ENCODE peak calls at places on chromosome 9, in eight cellular contexts. T is COR-L47; H is stimulated activated CD4-positive, alpha-beta T cell treated with anti-CD3 and anti-CD28 coated beads, Interleukin-15, amount 100 ng/mL, for 1 hour; V is activated effector memory CD4-positive, alpha-beta T cell treated with Interleukin-2 at 50 U/mL for 16 hours; S is memory B cell; K is DMS79; C is mammary epithelial cell; O is heart right ventricle. J is an unnamed sample.

GRCh38 chr9:7342229-7342628 is 457.3 kb downstream of the DMAC1 start:
- DNase-seq in T (no peak), H (no peak), V (no peak), S (no peak), K (no peak), C (no peak), O (no peak), J (no peak)

GRCh38 chr9:123555612-123556011 is 199.6 kb downstream of the CRB2 start:
- DNase-seq in T (no peak), H (no peak), V (no peak), S (no peak), K (no peak), C (no peak), O (no peak), J (no peak)

GRCh38 chr9:18922161-18922910 is 110.7 kb downstream of the SAXO1 start:
- DNase-seq in T (no peak), H (no peak), V (no peak), S (no peak), K (no peak), C (no peak), O (no peak), J (no peak)

GRCh38 chr9:121226186-121226585 is 24.5 kb upstream of the RAB14 start:
- DNase-seq in T (no peak), H (no peak), V (no peak), S (no peak), K (no peak), C (peak; percentile 54), O (no peak), J (no peak)

GRCh38 chr9:36961051-36961450 is 73.0 kb downstream of the PAX5 start:
- DNase-seq in T (no peak), H (no peak), V (no peak), S (no peak), K (no peak), C (no peak), O (no peak), J (no peak)

GRCh38 chr9:110745656-110746055 is 77.1 kb downstream of the MUSK start:
- DNase-seq in T (no peak), H (no peak), V (no peak), S (no peak), K (peak; percentile 44), C (peak; percentile 12), O (no peak), J (no peak)

GRCh38 chr9:101449071-101449721 is 13.6 kb upstream of the ALDOB start:
- DNase-seq in T (peak; percentile 85), H (no peak), V (peak; percentile 10), S (peak; percentile 67), K (peak; percentile 19), C (peak; percentile 64), O (peak; percentile 61), J (peak; percentile 56)

GRCh38 chr9:122374885-122375420 is 4.1 kb downstream of the PTGS1 start:
- DNase-seq in T (no peak), H (no peak), V (no peak), S (no peak), K (no peak), C (no peak), O (peak; percentile 77), J (peak; percentile 77)

GRCh38 chr9:114154597-114155102 is 687 bp upstream of the COL27A1 start:
- DNase-seq in T (no peak), H (no peak), V (no peak), S (peak; percentile 12), K (no peak), C (peak; percentile 37), O (no peak), J (no peak)

GRCh38 chr9:98654247-98654646 is 54.5 kb downstream of the GABBR2 start:
- DNase-seq in T (no peak), H (no peak), V (no peak), S (no peak), K (no peak), C (no peak), O (no peak), J (no peak)

GRCh38 chr9:2255128-2255527 is 240.0 kb downstream of the SMARCA2 start:
- DNase-seq in T (no peak), H (no peak), V (no peak), S (no peak), K (no peak), C (no peak), O (no peak), J (no peak)

GRCh38 chr9:4489562-4489918 is 728 bp upstream of the SLC1A1 start:
- DNase-seq in T (no peak), H (no peak), V (no peak), S (no peak), K (no peak), C (no peak), O (peak; percentile 19), J (no peak)

GRCh38 chr9:91424403-91425176 is 958 bp upstream of the NFIL3 start:
- DNase-seq in T (peak; percentile 37), H (peak; percentile 10), V (peak; percentile 23), S (no peak), K (no peak), C (peak; percentile 66), O (peak; percentile 86), J (peak; percentile 83)

GRCh38 chr9:8858250-8859161 is 1058.9 kb upstream of the DMAC1 start:
- DNase-seq in T (no peak), H (no peak), V (no peak), S (no peak), K (no peak), C (no peak), O (no peak), J (no peak)

GRCh38 chr9:14180077-14180941 is 133.6 kb downstream of the NFIB start:
- DNase-seq in T (peak; percentile 46), H (no peak), V (no peak), S (no peak), K (no peak), C (peak; percentile 46), O (peak; percentile 44), J (peak; percentile 63)

GRCh38 chr9:114694146-114694545 is 12.2 kb upstream of the TEX48 start:
- DNase-seq in T (no peak), H (no peak), V (no peak), S (no peak), K (no peak), C (peak; percentile 50), O (no peak), J (no peak)

GRCh38 chr9:130002320-130002719 is 40.7 kb downstream of the FNBP1 start:
- DNase-seq in T (no peak), H (no peak), V (no peak), S (no peak), K (no peak), C (no peak), O (no peak), J (peak; percentile 12)

GRCh38 chr9:101047848-101048402 is 19.4 kb downstream of the PLPPR1 start:
- DNase-seq in T (no peak), H (no peak), V (no peak), S (no peak), K (no peak), C (peak; percentile 15), O (no peak), J (no peak)

GRCh38 chr9:124399323-124399962 is 15.8 kb downstream of the PSMB7 start:
- DNase-seq in T (no peak), H (no peak), V (no peak), S (no peak), K (no peak), C (peak; percentile 18), O (peak; percentile 33), J (no peak)

GRCh38 chr9:136951541-136952353 is at the start of gene LCN12:
- DNase-seq in T (no peak), H (no peak), V (no peak), S (no peak), K (no peak), C (no peak), O (no peak), J (no peak)

GRCh38 chr9:137825324-137825991 is 52.1 kb upstream of the CACNA1B start:
- DNase-seq in T (no peak), H (no peak), V (no peak), S (peak; percentile 64), K (no peak), C (no peak), O (no peak), J (no peak)

GRCh38 chr9:91025856-91026255 is 224.2 kb downstream of the SYK start:
- DNase-seq in T (no peak), H (no peak), V (no peak), S (no peak), K (no peak), C (no peak), O (no peak), J (no peak)